ENCODE peak calls at places on chromosomes 12 and 14, in six cellular contexts. T, L, O, F, Z and M are unnamed samples.

GRCh38 chr14:71890541-71890940 is 41.7 kb upstream of the RGS6 start:
- DNase-seq in T (no peak), L (no peak), O (no peak), F (no peak), Z (no peak), M (no peak)

GRCh38 chr14:103576371-103577024 is 13.7 kb downstream of the COA8 start:
- DNase-seq in T (peak), L (no peak), O (peak), F (peak), Z (peak), M (peak)

GRCh38 chr12:122323311-122324019 is 57.2 kb upstream of the VPS33A start:
- DNase-seq in T (no peak), L (no peak), O (no peak), F (no peak), Z (no peak), M (no peak)

GRCh38 chr14:56195219-56195618 is 77.0 kb downstream of the PELI2 start:
- DNase-seq in T (no peak), L (no peak), O (no peak), F (no peak), Z (no peak), M (no peak)

GRCh38 chr12:132741620-132742019 is 20.0 kb downstream of the ANKLE2 start:
- DNase-seq in T (no peak), L (no peak), O (no peak), F (no peak), Z (no peak), M (no peak)

GRCh38 chr14:81164167-81164774 is 56.5 kb downstream of the GTF2A1 start:
- DNase-seq in T (peak), L (peak), O (peak), F (peak), Z (peak), M (peak)

GRCh38 chr12:79566452-79566851 is 124.3 kb downstream of the PAWR start:
- DNase-seq in T (peak), L (no peak), O (no peak), F (peak), Z (no peak), M (peak)

GRCh38 chr12:105567061-105567460 is 236.6 kb downstream of the C12orf75 start:
- DNase-seq in T (no peak), L (no peak), O (no peak), F (peak), Z (no peak), M (no peak)

GRCh38 chr14:104334812-104335161 is 196.4 kb downstream of the KIF26A start:
- DNase-seq in T (no peak), L (no peak), O (no peak), F (no peak), Z (no peak), M (no peak)

GRCh38 chr14:60668431-60669112 is 19.3 kb upstream of the SIX1 start:
- DNase-seq in T (no peak), L (no peak), O (no peak), F (no peak), Z (no peak), M (no peak)

GRCh38 chr14:91229743-91230200 is 14.7 kb downstream of the GPR68 start:
- DNase-seq in T (no peak), L (peak), O (no peak), F (peak), Z (no peak), M (no peak)

GRCh38 chr12:27821259-27821973 is 41.4 kb upstream of the MANSC4 start:
- DNase-seq in T (peak), L (peak), O (peak), F (peak), Z (peak), M (peak)

GRCh38 chr12:32583535-32583934 is 95.6 kb upstream of the DNM1L start:
- DNase-seq in T (peak), L (no peak), O (peak), F (peak), Z (peak), M (peak)

GRCh38 chr14:71883094-71883493 is 49.1 kb upstream of the RGS6 start:
- DNase-seq in T (no peak), L (peak), O (no peak), F (no peak), Z (no peak), M (no peak)

GRCh38 chr12:117685115-117685926 is 283.5 kb downstream of the KSR2 start:
- DNase-seq in T (no peak), L (no peak), O (no peak), F (no peak), Z (peak), M (peak)

GRCh38 chr14:58331111-58331510 is 32.8 kb downstream of the ARID4A start:
- DNase-seq in T (peak), L (peak), O (peak), F (peak), Z (peak), M (peak)

GRCh38 chr12:42905419-42905705 is 315.8 kb upstream of the PRICKLE1 start:
- DNase-seq in T (no peak), L (no peak), O (no peak), F (no peak), Z (no peak), M (no peak)

GRCh38 chr14:40003773-40004172 is 571.5 kb upstream of the FBXO33 start:
- DNase-seq in T (no peak), L (no peak), O (no peak), F (no peak), Z (no peak), M (no peak)

GRCh38 chr12:94225506-94225905 is 77.1 kb downstream of the PLXNC1 start:
- DNase-seq in T (no peak), L (no peak), O (no peak), F (no peak), Z (no peak), M (no peak)

GRCh38 chr14:50520947-50521815 is 11.2 kb downstream of the MAP4K5 start:
- DNase-seq in T (peak), L (peak), O (peak), F (peak), Z (no peak), M (peak)

GRCh38 chr14:92437309-92437708 is 76.3 kb upstream of the RIN3 start:
- DNase-seq in T (no peak), L (peak), O (no peak), F (no peak), Z (no peak), M (no peak)

GRCh38 chr12:105107176-105107496 is 395 bp upstream of the WASHC4 start:
- DNase-seq in T (peak), L (no peak), O (peak), F (no peak), Z (no peak), M (no peak)

GRCh38 chr14:85483652-85484051 is 46.3 kb upstream of the FLRT2 start:
- DNase-seq in T (no peak), L (no peak), O (no peak), F (no peak), Z (no peak), M (no peak)

GRCh38 chr12:87661770-87662402 is 367.3 kb downstream of the C12orf50 start:
- DNase-seq in T (peak), L (no peak), O (peak), F (no peak), Z (no peak), M (no peak)

GRCh38 chr14:44379292-44379977 is 127.6 kb downstream of the FSCB start:
- DNase-seq in T (no peak), L (no peak), O (peak), F (no peak), Z (no peak), M (no peak)

GRCh38 chr14:31389947-31390346 is 30.4 kb downstream of the HEATR5A start:
- DNase-seq in T (no peak), L (no peak), O (no peak), F (no peak), Z (no peak), M (no peak)

GRCh38 chr14:30153662-30154061 is 226.0 kb upstream of the PRKD1 start:
- DNase-seq in T (peak), L (no peak), O (no peak), F (no peak), Z (no peak), M (no peak)

GRCh38 chr12:133129368-133130037 is 571 bp downstream of the ZNF891 start:
- DNase-seq in T (no peak), L (no peak), O (peak), F (no peak), Z (no peak), M (peak)

GRCh38 chr14:71202881-71203280 is 295.6 kb downstream of the PCNX1 start:
- DNase-seq in T (peak), L (no peak), O (peak), F (no peak), Z (no peak), M (no peak)

GRCh38 chr12:2064078-2064507 is 11.3 kb downstream of the CACNA1C start:
- DNase-seq in T (peak), L (peak), O (peak), F (peak), Z (no peak), M (peak)

GRCh38 chr12:16880864-16881285 is 274.9 kb upstream of the LMO3 start:
- DNase-seq in T (no peak), L (no peak), O (no peak), F (no peak), Z (no peak), M (peak)
- H3K4me3 ChIP-seq in T (no peak), L (no peak), O (no peak), F (no peak), Z (no peak), M (no peak)

GRCh38 chr14:32933943-32934890 is 4.5 kb upstream of the NPAS3 start:
- DNase-seq in T (peak), L (no peak), O (peak), F (peak), Z (no peak), M (peak)

GRCh38 chr14:32932921-32933622 is 5.6 kb upstream of the NPAS3 start:
- DNase-seq in T (no peak), L (no peak), O (no peak), F (no peak), Z (no peak), M (peak)

GRCh38 chr14:32932302-32932920 is 6.3 kb upstream of the NPAS3 start:
- DNase-seq in T (no peak), L (no peak), O (no peak), F (no peak), Z (no peak), M (no peak)

GRCh38 chr14:32933623-32933942 is 5.1 kb upstream of the NPAS3 start:
- DNase-seq in T (peak), L (no peak), O (peak), F (no peak), Z (no peak), M (peak)

DNA sequence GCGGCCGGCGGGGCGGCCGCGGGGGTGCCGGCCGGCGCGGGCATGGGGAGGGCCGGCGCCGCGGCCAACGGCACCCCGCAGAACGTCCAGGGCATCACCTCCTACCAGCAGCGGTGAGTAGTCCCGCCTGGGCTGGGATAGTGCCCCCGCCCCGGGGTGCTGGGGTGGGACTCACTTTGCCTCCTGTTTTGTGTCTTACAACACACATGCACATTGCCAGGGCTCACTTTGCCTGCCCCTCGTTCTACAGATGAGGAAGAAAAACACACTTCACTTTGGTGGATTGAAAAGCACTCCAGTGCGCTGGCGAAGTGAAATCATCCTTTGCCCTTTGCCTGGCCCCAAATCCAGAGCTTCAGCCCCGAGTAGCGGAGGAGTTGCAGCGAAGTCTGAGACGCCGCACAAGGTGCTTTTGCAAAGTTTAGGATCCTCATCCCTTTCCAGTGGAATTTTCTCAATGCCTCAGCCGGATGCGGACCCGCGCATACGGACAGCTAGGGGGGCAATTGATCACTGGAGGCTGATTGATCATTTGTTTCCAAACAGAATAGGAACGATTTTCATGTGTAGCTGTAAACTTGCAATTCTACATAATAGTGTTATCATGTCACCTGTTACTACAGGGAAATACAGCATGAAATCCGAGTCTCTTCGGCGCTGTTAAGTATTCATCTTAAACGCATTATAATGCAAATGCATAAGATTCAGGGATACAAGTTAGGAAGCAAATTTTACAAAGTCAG is 3.6 kb upstream of the NPAS3 start:
- DNase-seq in T (peak), L (no peak), O (no peak), F (no peak), Z (no peak), M (peak)
- H3K4me3 ChIP-seq in T (peak), L (no peak), O (peak), F (no peak), Z (peak), M (peak)

GRCh38 chr14:95524706-95525512 is 8.5 kb upstream of the SYNE3 start:
- DNase-seq in T (no peak), L (no peak), O (no peak), F (peak), Z (no peak), M (no peak)
- H3K4me3 ChIP-seq in T (peak), L (no peak), O (no peak), F (no peak), Z (no peak), M (no peak)

DNA sequence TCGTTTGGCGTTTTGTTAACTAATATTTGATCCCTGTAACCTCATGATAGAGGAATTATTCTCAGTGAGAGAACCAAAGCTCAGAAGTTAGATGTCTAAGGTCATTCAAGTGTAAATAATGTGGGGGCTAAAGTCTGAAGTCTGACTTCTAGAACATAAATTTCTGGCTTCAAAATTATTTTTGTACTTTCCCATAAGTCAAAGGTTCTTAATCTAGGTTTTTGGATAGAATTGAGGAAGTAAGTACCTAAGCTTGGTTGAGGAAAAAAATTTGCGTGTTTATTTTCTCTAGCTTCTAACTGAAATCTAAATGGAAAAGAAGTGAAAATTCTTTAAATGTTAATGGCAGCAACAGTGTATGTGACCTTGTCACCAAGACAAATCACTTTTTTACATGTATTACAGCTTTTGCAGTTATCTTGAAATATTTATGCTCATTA is 2.3 kb downstream of the LARP4 start:
- DNase-seq in T (no peak), L (no peak), O (no peak), F (no peak), Z (no peak), M (no peak)
- H3K4me3 ChIP-seq in T (peak), L (peak), O (peak), F (peak), Z (peak), M (peak)

DNA sequence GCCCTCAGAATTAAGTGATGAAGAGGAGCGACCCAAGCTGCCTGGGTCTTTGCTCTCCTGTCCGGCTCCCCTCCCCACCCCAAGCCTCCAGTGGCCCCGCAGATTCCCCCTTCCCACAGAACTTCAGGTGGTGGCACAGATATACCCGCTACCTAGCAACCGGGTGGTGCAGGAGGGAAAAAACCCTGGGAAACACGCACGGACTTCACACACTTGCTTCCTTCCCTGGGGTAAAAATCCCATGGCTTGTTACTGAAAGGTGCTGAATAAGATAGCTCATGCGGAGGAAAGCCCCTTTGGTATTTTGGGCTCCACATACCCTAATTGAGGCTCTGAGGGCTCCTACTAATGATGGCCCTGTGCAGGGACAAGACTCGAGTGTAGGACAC is 813 bp upstream of the RIMBP2 start:
- DNase-seq in T (no peak), L (peak), O (no peak), F (no peak), Z (no peak), M (no peak)
- H3K4me3 ChIP-seq in T (no peak), L (no peak), O (no peak), F (no peak), Z (no peak), M (peak)